ENCODE peak calls at places on chromosomes 6 and 20, in four cellular contexts. One of them, this sample, is unnamed.

GRCh38 chr6:95848717-95849116 is 167.1 kb upstream of the FUT9 start:
- DNase-seq in cardiac muscle cell: no peak
- DNase-seq in stomach: no peak
- DNase-seq in adipocyte: no peak
- DNase-seq in this sample: no peak

GRCh38 chr6:10528170-10528981 is 7.2 kb downstream of the GCNT2 start:
- DNase-seq in cardiac muscle cell: peak; percentile 5
- DNase-seq in stomach: peak; percentile 74
- DNase-seq in adipocyte: peak; percentile 44
- DNase-seq in this sample: peak; percentile 13

GRCh38 chr6:137352859-137353258 is 133.7 kb upstream of the IFNGR1 start:
- DNase-seq in cardiac muscle cell: no peak
- DNase-seq in stomach: no peak
- DNase-seq in adipocyte: no peak
- DNase-seq in this sample: no peak

GRCh38 chr6:18395851-18396187 is 8.7 kb downstream of the RNF144B start:
- DNase-seq in cardiac muscle cell: no peak
- DNase-seq in stomach: no peak
- DNase-seq in adipocyte: peak; percentile 59
- DNase-seq in this sample: no peak

GRCh38 chr20:47817573-47817972 is 32.3 kb upstream of the SULF2 start:
- DNase-seq in cardiac muscle cell: no peak
- DNase-seq in stomach: no peak
- DNase-seq in adipocyte: no peak
- DNase-seq in this sample: no peak

GRCh38 chr6:66376021-66376420 is 669.0 kb upstream of the EYS start:
- DNase-seq in cardiac muscle cell: no peak
- DNase-seq in stomach: no peak
- DNase-seq in adipocyte: peak; percentile 28
- DNase-seq in this sample: no peak

GRCh38 chr6:47083586-47084047 is 41.5 kb upstream of the ADGRF1 start:
- DNase-seq in cardiac muscle cell: peak; percentile 99
- DNase-seq in stomach: peak; percentile 88
- DNase-seq in adipocyte: peak; percentile 94
- DNase-seq in this sample: peak; percentile 80

GRCh38 chr20:33664085-33664761 is 2.1 kb downstream of the C20orf144 start:
- DNase-seq in cardiac muscle cell: no peak
- DNase-seq in stomach: no peak
- DNase-seq in adipocyte: no peak
- DNase-seq in this sample: peak; percentile 49

GRCh38 chr6:35852994-35853393 is 47.8 kb downstream of the LHFPL5 start:
- DNase-seq in cardiac muscle cell: no peak
- DNase-seq in stomach: no peak
- DNase-seq in adipocyte: no peak
- DNase-seq in this sample: no peak

GRCh38 chr6:111805511-111806181 is 67.6 kb downstream of the FYN start:
- DNase-seq in cardiac muscle cell: peak; percentile 63
- DNase-seq in stomach: no peak
- DNase-seq in adipocyte: peak; percentile 47
- DNase-seq in this sample: no peak

GRCh38 chr6:16818992-16819626 is 57.8 kb upstream of the ATXN1 start:
- DNase-seq in cardiac muscle cell: no peak
- DNase-seq in stomach: no peak
- DNase-seq in adipocyte: no peak
- DNase-seq in this sample: no peak

GRCh38 chr20:19828233-19828632 is 70.2 kb downstream of the RIN2 start:
- DNase-seq in cardiac muscle cell: no peak
- DNase-seq in stomach: no peak
- DNase-seq in adipocyte: no peak
- DNase-seq in this sample: peak; percentile 88

GRCh38 chr6:129481706-129482105 is 228.3 kb downstream of the ARHGAP18 start:
- DNase-seq in cardiac muscle cell: no peak
- DNase-seq in stomach: no peak
- DNase-seq in adipocyte: peak; percentile 23
- DNase-seq in this sample: no peak

GRCh38 chr6:23659125-23659524 is 466.9 kb upstream of the NRSN1 start:
- DNase-seq in cardiac muscle cell: peak; percentile 29
- DNase-seq in stomach: no peak
- DNase-seq in adipocyte: peak; percentile 75
- DNase-seq in this sample: peak; percentile 73

GRCh38 chr6:113969888-113970807 is 800 bp downstream of the HDAC2 start:
- DNase-seq in cardiac muscle cell: peak; percentile 49
- DNase-seq in stomach: peak; percentile 61
- DNase-seq in adipocyte: peak; percentile 80
- DNase-seq in this sample: peak; percentile 74

GRCh38 chr6:3819161-3820110 is 29.7 kb upstream of the FAM50B start:
- DNase-seq in cardiac muscle cell: no peak
- DNase-seq in stomach: no peak
- DNase-seq in adipocyte: peak; percentile 15
- DNase-seq in this sample: no peak

GRCh38 chr6:108640104-108640503 is 79.4 kb downstream of the FOXO3 start:
- DNase-seq in cardiac muscle cell: no peak
- DNase-seq in stomach: no peak
- DNase-seq in adipocyte: no peak
- DNase-seq in this sample: no peak
- H3K4me1 ChIP-seq in cardiac muscle cell: peaks cover 2% of the 10 kb centered on the region
- H3K4me1 ChIP-seq in stomach: peaks cover 84% of the 10 kb centered on the region
- H3K4me1 ChIP-seq in adipocyte: peaks cover 23% of the 10 kb centered on the region
- H3K4me1 ChIP-seq in this sample: no peaks in the 10 kb centered on the region

GRCh38 chr20:64069614-64070243 is 6.7 kb downstream of the TCEA2 start:
- DNase-seq in cardiac muscle cell: peak; percentile 35
- DNase-seq in stomach: peak; percentile 48
- DNase-seq in adipocyte: peak; percentile 50
- DNase-seq in this sample: peak; percentile 75
- H3K4me1 ChIP-seq in cardiac muscle cell: no peaks in the 10 kb centered on the region
- H3K4me1 ChIP-seq in stomach: peaks cover 32% of the 10 kb centered on the region
- H3K4me1 ChIP-seq in adipocyte: no peaks in the 10 kb centered on the region
- H3K4me1 ChIP-seq in this sample: peaks cover 34% of the 10 kb centered on the region

GRCh38 chr6:13434455-13434775 is 53.0 kb downstream of the GFOD1 start:
- DNase-seq in cardiac muscle cell: no peak
- DNase-seq in stomach: no peak
- DNase-seq in adipocyte: no peak
- DNase-seq in this sample: no peak
- H3K4me1 ChIP-seq in cardiac muscle cell: peaks cover 6% of the 10 kb centered on the region
- H3K4me1 ChIP-seq in stomach: peaks cover 58% of the 10 kb centered on the region
- H3K4me1 ChIP-seq in adipocyte: peaks cover 3% of the 10 kb centered on the region
- H3K4me1 ChIP-seq in this sample: no peaks in the 10 kb centered on the region

GRCh38 chr6:53066059-53066406 is 829 bp downstream of the FBXO9 start:
- DNase-seq in cardiac muscle cell: peak; percentile 35
- DNase-seq in stomach: peak; percentile 45
- DNase-seq in adipocyte: peak; percentile 67
- DNase-seq in this sample: no peak
- H3K4me1 ChIP-seq in cardiac muscle cell: peaks cover 26% of the 10 kb centered on the region
- H3K4me1 ChIP-seq in stomach: peaks cover 74% of the 10 kb centered on the region
- H3K4me1 ChIP-seq in adipocyte: peaks cover 41% of the 10 kb centered on the region
- H3K4me1 ChIP-seq in this sample: no peaks in the 10 kb centered on the region

GRCh38 chr6:56539503-56540105 is 103.1 kb downstream of the DST start:
- DNase-seq in cardiac muscle cell: no peak
- DNase-seq in stomach: no peak
- DNase-seq in adipocyte: no peak
- DNase-seq in this sample: peak; percentile 10

GRCh38 chr6:56535626-56536025 is 107.1 kb downstream of the DST start:
- DNase-seq in cardiac muscle cell: no peak
- DNase-seq in stomach: no peak
- DNase-seq in adipocyte: no peak
- DNase-seq in this sample: no peak

GRCh38 chr6:56538851-56539250 is 103.8 kb downstream of the DST start:
- DNase-seq in cardiac muscle cell: no peak
- DNase-seq in stomach: no peak
- DNase-seq in adipocyte: no peak
- DNase-seq in this sample: no peak

GRCh38 chr6:56536536-56536935 is 106.2 kb downstream of the DST start:
- DNase-seq in cardiac muscle cell: no peak
- DNase-seq in stomach: no peak
- DNase-seq in adipocyte: no peak
- DNase-seq in this sample: no peak

GRCh38 chr6:56537223-56537770 is 105.4 kb downstream of the DST start:
- DNase-seq in cardiac muscle cell: no peak
- DNase-seq in stomach: no peak
- DNase-seq in adipocyte: no peak
- DNase-seq in this sample: no peak
- H3K4me1 ChIP-seq in cardiac muscle cell: no peaks in the 10 kb centered on the region
- H3K4me1 ChIP-seq in stomach: peaks cover 92% of the 10 kb centered on the region
- H3K4me1 ChIP-seq in adipocyte: peaks cover 41% of the 10 kb centered on the region
- H3K4me1 ChIP-seq in this sample: no peaks in the 10 kb centered on the region

GRCh38 chr6:6909111-6909510 is 198.7 kb upstream of the RREB1 start:
- DNase-seq in cardiac muscle cell: no peak
- DNase-seq in stomach: no peak
- DNase-seq in adipocyte: no peak
- DNase-seq in this sample: no peak
- H3K4me1 ChIP-seq in cardiac muscle cell: peaks cover 8% of the 10 kb centered on the region
- H3K4me1 ChIP-seq in stomach: peaks cover 9% of the 10 kb centered on the region
- H3K4me1 ChIP-seq in adipocyte: peaks cover 6% of the 10 kb centered on the region
- H3K4me1 ChIP-seq in this sample: peaks cover 2% of the 10 kb centered on the region

GRCh38 chr20:21513881-21514540 is at the start of gene NKX2-2:
- DNase-seq in cardiac muscle cell: no peak
- DNase-seq in stomach: no peak
- DNase-seq in adipocyte: no peak
- DNase-seq in this sample: no peak
- H3K4me1 ChIP-seq in cardiac muscle cell: peaks cover 3% of the 10 kb centered on the region
- H3K4me1 ChIP-seq in stomach: peaks cover 82% of the 10 kb centered on the region
- H3K4me1 ChIP-seq in adipocyte: peaks cover 19% of the 10 kb centered on the region
- H3K4me1 ChIP-seq in this sample: no peaks in the 10 kb centered on the region

GRCh38 chr20:21513181-21513663 is 642 bp downstream of the NKX2-2 start:
- DNase-seq in cardiac muscle cell: no peak
- DNase-seq in stomach: no peak
- DNase-seq in adipocyte: no peak
- DNase-seq in this sample: no peak

GRCh38 chr20:21512634-21513180 is 1.2 kb downstream of the NKX2-2 start:
- DNase-seq in cardiac muscle cell: no peak
- DNase-seq in stomach: no peak
- DNase-seq in adipocyte: no peak
- DNase-seq in this sample: no peak

GRCh38 chr20:21511485-21511849 is 2.4 kb downstream of the NKX2-2 start:
- DNase-seq in cardiac muscle cell: no peak
- DNase-seq in stomach: no peak
- DNase-seq in adipocyte: no peak
- DNase-seq in this sample: no peak

GRCh38 chr20:21510995-21511394 is 2.9 kb downstream of the NKX2-2 start:
- DNase-seq in cardiac muscle cell: no peak
- DNase-seq in stomach: no peak
- DNase-seq in adipocyte: no peak
- DNase-seq in this sample: no peak

GRCh38 chr20:21511850-21512633 is 1.8 kb downstream of the NKX2-2 start:
- DNase-seq in cardiac muscle cell: no peak
- DNase-seq in stomach: no peak
- DNase-seq in adipocyte: no peak
- DNase-seq in this sample: no peak
- H3K4me1 ChIP-seq in cardiac muscle cell: peaks cover 3% of the 10 kb centered on the region
- H3K4me1 ChIP-seq in stomach: peaks cover 89% of the 10 kb centered on the region
- H3K4me1 ChIP-seq in adipocyte: peaks cover 19% of the 10 kb centered on the region
- H3K4me1 ChIP-seq in this sample: no peaks in the 10 kb centered on the region

DNA sequence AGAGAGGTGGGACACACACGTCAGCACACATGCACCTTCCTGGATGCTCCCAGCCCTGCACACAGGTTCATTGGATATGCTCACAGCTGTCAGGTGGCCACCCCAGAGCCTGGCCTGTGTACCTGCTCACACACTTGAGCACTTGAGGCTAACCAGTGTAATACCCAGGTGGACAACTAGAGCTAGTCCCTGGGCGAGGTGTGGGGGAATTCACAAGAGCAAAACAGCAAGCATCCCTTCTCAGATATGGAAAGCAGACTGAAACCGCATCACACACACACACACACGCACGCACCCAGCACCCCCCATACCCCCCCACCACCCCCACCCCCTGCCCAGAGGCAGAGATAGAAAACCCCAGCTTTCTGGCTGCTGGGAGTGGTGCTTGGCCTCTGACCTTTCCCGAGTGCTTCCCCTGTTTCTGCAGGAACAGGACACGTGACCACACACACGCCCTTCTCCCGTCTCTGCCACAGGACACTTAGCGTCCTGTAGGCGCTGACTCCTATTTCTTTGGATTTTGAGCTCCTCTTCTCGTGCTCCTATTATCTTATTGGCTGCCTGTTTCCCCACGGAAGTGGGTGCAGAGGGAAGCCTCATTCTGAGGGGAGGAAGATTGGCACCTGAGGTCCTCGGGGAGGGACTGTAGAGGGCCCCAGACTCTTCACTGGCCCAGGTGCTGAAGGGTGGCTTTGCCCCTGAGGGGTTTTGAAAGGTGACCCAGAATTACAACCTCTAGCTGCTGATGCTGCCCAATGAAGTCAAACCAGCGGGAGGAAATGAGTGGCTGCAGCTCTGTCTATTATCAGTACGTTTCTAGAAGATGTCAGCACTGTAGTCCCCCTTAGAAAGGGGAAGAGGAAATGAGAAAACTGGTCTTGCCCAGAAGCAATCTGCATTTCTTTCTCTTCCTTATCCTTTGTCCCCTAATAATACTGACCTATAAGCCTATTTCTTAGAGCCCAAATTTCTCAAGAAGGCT is 65.8 kb downstream of the SYTL3 start:
- DNase-seq in cardiac muscle cell: no peak
- DNase-seq in stomach: no peak
- DNase-seq in adipocyte: no peak
- DNase-seq in this sample: no peak
- H3K4me1 ChIP-seq in cardiac muscle cell: peaks cover 51% of the 10 kb centered on the region
- H3K4me1 ChIP-seq in stomach: peaks cover 25% of the 10 kb centered on the region
- H3K4me1 ChIP-seq in adipocyte: peaks cover 5% of the 10 kb centered on the region
- H3K4me1 ChIP-seq in this sample: no peaks in the 10 kb centered on the region

DNA sequence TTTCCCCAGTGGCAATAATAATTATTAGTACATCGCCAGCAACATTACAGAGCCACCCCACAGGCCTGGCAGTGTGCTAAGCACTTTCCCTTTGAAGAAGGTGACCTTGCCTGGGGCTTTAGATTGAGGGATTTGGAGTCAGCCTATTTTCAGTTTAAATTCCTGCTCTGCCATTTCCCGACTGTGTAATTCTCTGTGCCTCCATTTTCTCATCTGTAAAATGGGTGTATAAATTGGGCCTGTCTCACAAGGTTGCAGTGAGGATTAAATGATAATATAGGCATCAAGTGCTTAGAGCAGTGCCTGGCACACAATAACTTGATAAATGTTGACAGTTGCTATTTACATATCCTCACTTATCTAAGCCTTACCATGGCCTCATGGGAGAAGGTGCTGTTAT is 5.0 kb upstream of the SCRT2 start:
- DNase-seq in cardiac muscle cell: no peak
- DNase-seq in stomach: no peak
- DNase-seq in adipocyte: no peak
- DNase-seq in this sample: no peak
- H3K4me1 ChIP-seq in cardiac muscle cell: peaks cover 4% of the 10 kb centered on the region
- H3K4me1 ChIP-seq in stomach: peaks cover 12% of the 10 kb centered on the region
- H3K4me1 ChIP-seq in adipocyte: peaks cover 6% of the 10 kb centered on the region
- H3K4me1 ChIP-seq in this sample: no peaks in the 10 kb centered on the region

This sample was measured in SJCRH30.